ENCODE peak calls at places on chromosomes 13 and 19, in five cellular contexts. O is endothelial cell of umbilical vein, U is A549, I is heart left ventricle, N is uterus. V is an unnamed sample.

GRCh38 chr19:3359850-3360493 is 6.4 kb upstream of the NFIC start:
- DNase-seq in N (no peak), O (no peak), U (no peak), I (no peak), V (no peak)

GRCh38 chr19:5693195-5694166 is 3.4 kb downstream of the RPL36 start:
- DNase-seq in O (no peak), U (no peak), I (peak; percentile 31), N (no peak), V (no peak)

GRCh38 chr13:36275190-36276002 is 22.2 kb downstream of the CCDC169 start:
- DNase-seq in O (peak; percentile 64), U (peak; percentile 3), I (no peak), N (no peak), V (peak; percentile 25)

GRCh38 chr13:100398360-100398759 is 190.2 kb downstream of the GGACT start:
- DNase-seq in N (no peak), I (no peak), U (no peak), O (no peak), V (no peak)

GRCh38 chr19:57302727-57303401 is 17.4 kb upstream of the ZNF543 start:
- DNase-seq in I (no peak), N (no peak), U (no peak), O (no peak), V (no peak)

GRCh38 chr13:111031531-111031961 is 83.6 kb upstream of the ARHGEF7 start:
- DNase-seq in N (no peak), I (no peak), U (no peak), O (no peak), V (no peak)

GRCh38 chr19:18596752-18597157 is 8.2 kb downstream of the REX1BD start:
- DNase-seq in O (peak; percentile 34), U (no peak), N (peak; percentile 41), I (no peak), V (no peak)

GRCh38 chr13:44801990-44802389 is 187.3 kb downstream of the NUFIP1 start:
- DNase-seq in N (no peak), I (no peak), O (peak; percentile 92), U (no peak), V (no peak)

GRCh38 chr19:36196249-36196648 is 18.2 kb downstream of the ZNF565 start:
- DNase-seq in O (no peak), I (no peak), U (no peak), N (no peak), V (no peak)

GRCh38 chr13:61246351-61246750 is 169.3 kb downstream of the PCDH20 start:
- DNase-seq in N (no peak), O (no peak), I (no peak), U (no peak), V (no peak)

DNA sequence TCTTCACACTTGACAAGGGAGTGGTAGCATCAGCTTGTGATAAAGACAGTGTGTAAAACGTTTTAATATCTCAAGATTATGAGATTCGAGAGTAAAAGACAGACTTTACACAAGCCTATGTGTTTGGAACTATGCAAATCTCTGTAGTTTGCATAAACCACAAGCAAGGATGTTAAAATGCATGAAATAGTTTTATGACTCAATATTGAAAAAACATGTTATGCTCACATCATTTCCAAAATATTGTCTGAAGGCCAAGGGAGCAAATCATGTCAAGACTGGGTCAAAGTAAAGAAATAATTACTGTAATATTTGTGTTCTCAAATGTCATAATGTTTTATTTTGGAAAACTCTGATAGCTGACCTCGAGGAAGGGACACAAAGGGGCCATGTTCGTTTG is 316.8 kb upstream of the KLF12 start:
- DNase-seq in I (no peak), O (no peak), U (no peak), N (no peak), V (no peak)
- H3K27ac ChIP-seq in I (no peak overlapping the region), O (no peak overlapping the region), U (no peak overlapping the region), N (no peak overlapping the region), V (no peak overlapping the region)

DNA sequence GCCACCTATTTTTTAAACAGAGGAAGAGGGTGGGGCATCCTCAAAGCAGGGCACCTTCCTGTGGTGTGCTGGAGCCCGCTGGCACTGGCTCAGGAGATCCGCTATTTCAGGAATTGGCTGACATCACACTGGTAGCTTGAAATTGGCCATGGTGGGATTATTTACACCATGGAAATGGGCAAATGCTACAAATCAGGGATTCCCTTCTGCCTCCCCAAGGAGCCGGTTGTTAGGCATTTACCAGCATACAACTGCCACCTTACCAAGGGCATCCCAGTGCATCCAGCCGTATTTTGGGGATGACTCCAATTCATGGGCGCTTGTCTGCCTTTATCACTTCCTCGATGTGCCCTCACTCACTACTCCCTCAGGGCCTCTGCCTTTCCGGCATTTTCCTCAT is 14.2 kb downstream of the HRC start:
- DNase-seq in N (no peak), O (no peak), U (no peak), I (no peak), V (no peak)
- H3K4me1 ChIP-seq in N (no peaks in the 10 kb centered on the region), O (peaks cover 4% of the 10 kb centered on the region), U (peaks cover 6% of the 10 kb centered on the region), I (peaks cover 15% of the 10 kb centered on the region), V (no peaks in the 10 kb centered on the region)

GRCh38 chr13:27915301-27916207 is 4.2 kb upstream of the PDX1 start:
- DNase-seq in I (no peak), O (no peak), N (no peak), U (no peak), V (no peak)

GRCh38 chr13:27913116-27913515 is 6.7 kb upstream of the PDX1 start:
- DNase-seq in I (no peak), O (no peak), N (no peak), U (no peak), V (no peak)

GRCh38 chr13:27907139-27907787 is 12.5 kb upstream of the PDX1 start:
- DNase-seq in O (no peak), I (no peak), N (no peak), U (no peak), V (no peak)

GRCh38 chr13:27909378-27909777 is 10.4 kb upstream of the PDX1 start:
- DNase-seq in U (no peak), I (no peak), N (no peak), O (no peak), V (no peak)

DNA sequence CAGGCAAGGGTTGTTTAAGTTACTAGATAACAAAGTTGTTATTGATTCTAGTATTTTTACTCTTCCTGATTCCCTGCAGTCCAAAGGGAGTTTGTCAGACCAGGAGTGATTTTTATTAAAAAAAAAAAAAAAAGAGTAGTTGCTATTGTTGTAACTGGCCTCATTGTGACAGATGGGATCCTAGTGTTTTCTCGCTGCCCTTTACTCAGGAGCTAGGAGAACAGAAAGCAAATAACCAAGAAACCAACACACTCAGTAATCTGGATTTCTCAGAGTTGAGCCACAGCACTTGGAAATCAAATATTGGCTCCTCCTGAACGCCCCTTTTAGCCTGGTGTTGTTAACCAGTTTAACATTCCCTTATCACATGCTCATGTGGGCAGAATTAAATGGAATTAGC is 8.3 kb upstream of the PDX1 start:
- DNase-seq in U (no peak), N (no peak), I (no peak), O (no peak), V (no peak)
- H3K27ac ChIP-seq in U (no peak overlapping the region), N (no peak overlapping the region), I (no peak overlapping the region), O (no peak overlapping the region), V (no peak overlapping the region)

DNA sequence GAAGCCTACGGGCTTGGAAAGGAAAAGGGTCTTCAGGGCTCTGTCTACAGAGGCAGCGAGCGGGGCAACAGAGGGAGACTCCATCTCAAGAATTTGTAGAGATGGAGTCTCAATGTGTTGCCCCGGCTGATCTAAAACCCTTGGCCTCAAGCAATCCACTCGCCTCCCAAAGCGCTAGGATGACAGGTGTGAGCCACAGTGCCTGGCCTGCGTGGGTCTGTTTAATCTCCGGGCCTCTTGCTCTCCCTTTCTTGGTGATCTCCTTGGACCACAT is 8.1 kb downstream of the RPS9 start:
- DNase-seq in N (no peak), I (no peak), O (no peak), U (no peak), V (no peak)
- H3K4me1 ChIP-seq in N (peaks cover 10% of the 10 kb centered on the region), I (peaks cover 61% of the 10 kb centered on the region), O (peaks cover 36% of the 10 kb centered on the region), U (peaks cover 76% of the 10 kb centered on the region), V (peaks cover 37% of the 10 kb centered on the region)

GRCh38 chr19:44909775-44910174 is 4.2 kb downstream of the APOE start:
- DNase-seq in U (no peak), I (no peak), O (no peak), N (no peak), V (no peak)

GRCh38 chr19:44907613-44908012 is 2.0 kb downstream of the APOE start:
- DNase-seq in N (no peak), O (no peak), U (no peak), I (no peak), V (no peak)

GRCh38 chr19:44908836-44909201 is 3.2 kb downstream of the APOE start:
- DNase-seq in O (no peak), N (no peak), U (no peak), I (no peak), V (no peak)

GRCh38 chr19:44905437-44906160 is at the start of gene APOE:
- DNase-seq in O (no peak), I (no peak), U (no peak), N (no peak), V (peak; percentile 76)

GRCh38 chr19:44908074-44908835 is 2.7 kb downstream of the APOE start:
- DNase-seq in U (no peak), O (no peak), I (no peak), N (no peak), V (no peak)
- H3K27ac ChIP-seq in U (no peak overlapping the region), O (no peak overlapping the region), I (no peak overlapping the region), N (no peak overlapping the region), V (no peak overlapping the region)

DNA sequence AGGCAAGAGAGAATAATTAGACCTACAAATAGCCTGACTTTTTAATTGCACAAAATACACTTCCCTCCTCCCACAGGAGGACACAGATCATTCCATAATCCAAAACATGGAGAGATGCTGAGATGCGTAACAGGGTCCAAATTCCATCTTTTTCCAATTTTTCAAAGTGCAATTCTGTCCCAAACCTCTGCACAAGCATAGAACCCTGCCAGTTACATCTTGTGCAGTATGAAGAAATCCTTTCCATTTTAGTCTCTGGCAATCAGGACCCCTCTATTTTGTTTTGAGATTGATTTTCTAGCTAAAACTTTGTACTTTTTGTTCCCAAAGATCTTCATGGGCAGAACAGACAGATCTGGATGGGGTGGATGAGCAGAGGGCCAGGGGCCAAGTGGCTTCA is 209.2 kb downstream of the B3GLCT start:
- DNase-seq in O (no peak), U (no peak), I (no peak), N (no peak), V (no peak)
- H3K4me1 ChIP-seq in O (no peaks in the 10 kb centered on the region), U (no peaks in the 10 kb centered on the region), I (no peaks in the 10 kb centered on the region), N (no peaks in the 10 kb centered on the region), V (no peaks in the 10 kb centered on the region)

GRCh38 chr19:8460516-8461298 is 15.9 kb downstream of the HNRNPM start:
- DNase-seq in I (no peak), U (no peak), O (no peak), N (no peak), V (no peak)
- H3K27ac ChIP-seq in I (no peak overlapping the region), U (peak overlapping the region; percentile 84), O (peak overlapping the region; percentile 29), N (peak overlapping the region; percentile 49), V (no peak overlapping the region)

DNA sequence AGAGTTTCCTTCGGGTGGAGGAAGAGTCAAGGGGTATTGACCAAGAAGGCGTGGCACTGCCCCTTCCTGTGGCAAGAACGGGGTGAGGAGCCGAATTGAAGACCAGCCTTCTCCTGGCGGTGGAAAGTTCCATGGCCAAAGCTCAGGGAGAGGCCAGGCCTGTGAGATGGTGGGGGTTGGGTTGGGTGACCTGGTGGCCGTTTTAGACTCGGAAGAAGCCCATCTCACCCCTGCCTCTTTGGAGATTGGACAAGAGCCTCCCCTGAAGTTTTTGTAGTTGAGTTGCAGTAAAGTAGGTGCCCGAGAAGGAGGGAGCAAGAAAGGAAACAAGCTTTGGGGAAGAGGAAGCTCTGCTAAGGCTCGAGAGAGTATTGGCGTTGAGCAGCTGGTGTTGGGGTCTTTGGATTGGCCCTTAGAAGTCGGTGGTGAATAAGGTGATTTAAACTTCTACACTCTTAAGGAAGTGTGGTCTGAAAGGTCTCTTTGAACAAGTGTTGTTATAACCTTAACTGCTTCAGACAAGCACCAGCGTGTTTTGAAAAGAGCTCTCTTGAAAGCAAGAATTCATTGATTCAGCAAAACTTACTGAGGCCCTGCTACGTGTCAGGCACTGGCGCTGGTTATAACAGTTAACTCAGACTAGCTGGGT is 964 bp downstream of the SPINT2 start:
- DNase-seq in I (no peak), O (no peak), N (no peak), U (peak; percentile 86), V (no peak)
- H3K4me1 ChIP-seq in I (peaks cover 14% of the 10 kb centered on the region), O (peaks cover 24% of the 10 kb centered on the region), N (no peaks in the 10 kb centered on the region), U (peaks cover 65% of the 10 kb centered on the region), V (peaks cover 7% of the 10 kb centered on the region)